ENCODE peak calls at places on chromosome 7, in seven cellular contexts. U, K, D, F, C, M and S are unnamed samples.

GRCh38 chr7:54719425-54719824 is 39.6 kb downstream of the SEC61G start:
- DNase-seq in C (no peak), F (no peak), D (no peak), K (no peak), U (no peak), M (no peak), S (no peak)

GRCh38 chr7:157468221-157469111 is 131.7 kb downstream of the DNAJB6 start:
- DNase-seq in U (no peak), D (no peak), F (peak), C (no peak), M (no peak), K (no peak), S (no peak)

GRCh38 chr7:73905360-73905759 is 44.4 kb downstream of the TMEM270 start:
- DNase-seq in D (no peak), F (no peak), M (no peak), C (no peak), K (no peak), U (no peak), S (no peak)

GRCh38 chr7:105097619-105098018 is 83.6 kb downstream of the KMT2E start:
- DNase-seq in M (peak), F (no peak), D (peak), C (no peak), K (peak), U (no peak), S (no peak)

GRCh38 chr7:138015096-138015495 is 13.2 kb upstream of the CREB3L2 start:
- DNase-seq in F (no peak), M (no peak), C (no peak), U (no peak), K (no peak), D (no peak), S (no peak)

GRCh38 chr7:7099584-7100014 is 82.7 kb upstream of the C1GALT1 start:
- DNase-seq in U (no peak), C (no peak), M (peak), K (peak), D (peak), F (no peak), S (no peak)

GRCh38 chr7:83976302-83976701 is 218.3 kb downstream of the SEMA3A start:
- DNase-seq in D (peak), U (no peak), K (peak), F (peak), M (peak), C (no peak), S (peak)

GRCh38 chr7:99357701-99358490 is 16.6 kb upstream of the ARPC1B start:
- DNase-seq in D (no peak), U (no peak), K (no peak), M (no peak), C (no peak), F (no peak), S (no peak)